ENCODE peak calls at places on chromosomes 2 and 18, in nine cellular contexts. V is CD8-positive, alpha-beta T cell; P is Calu3; X is stimulated activated CD4-positive, alpha-beta T cell treated with anti-CD3 and anti-CD28 coated beads, Interleukin-2, amount 100 ng/mL, for 48 hours; R is left kidney; H is AG20443; W is KBM-7; Y is GM13977; J is HCEC 1CT. L is an unnamed sample.

GRCh38 chr18:70047931-70048603 is 100.4 kb upstream of the CD226 start:
- DNase-seq in V (no peak), P (no peak), X (no peak), R (no peak), H (peak), W (no peak), Y (no peak), J (peak), L (no peak)

GRCh38 chr18:47983055-47983454 is 52.6 kb upstream of the SMAD2 start:
- DNase-seq in V (no peak), P (no peak), X (no peak), R (no peak), H (no peak), W (no peak), Y (no peak), J (no peak), L (no peak)

GRCh38 chr18:57352271-57352701 is at the start of gene ST8SIA3:
- DNase-seq in V (no peak), P (no peak), X (no peak), R (peak), H (no peak), W (no peak), Y (no peak), J (no peak), L (no peak)

GRCh38 chr2:209391776-209392401 is 32.0 kb upstream of the MAP2 start:
- DNase-seq in V (no peak), P (no peak), X (no peak), R (no peak), H (peak), W (no peak), Y (no peak), J (peak), L (no peak)

GRCh38 chr2:221527759-221528444 is 44.2 kb downstream of the EPHA4 start:
- DNase-seq in V (peak), P (peak), X (no peak), R (no peak), H (no peak), W (no peak), Y (no peak), J (no peak), L (no peak)

GRCh38 chr2:11540148-11540995 is 6.5 kb downstream of the GREB1 start:
- DNase-seq in V (no peak), P (no peak), X (no peak), R (peak), H (no peak), W (no peak), Y (no peak), J (no peak), L (no peak)

GRCh38 chr2:190551928-190552327 is 17.4 kb upstream of the NEMP2 start:
- DNase-seq in V (no peak), P (no peak), X (no peak), R (no peak), H (no peak), W (peak), Y (no peak), J (peak), L (no peak)

GRCh38 chr2:239463541-239464165 is 62.8 kb upstream of the HDAC4 start:
- DNase-seq in V (no peak), P (no peak), X (no peak), R (no peak), H (no peak), W (no peak), Y (no peak), J (no peak), L (peak)

GRCh38 chr2:740446-741293 is 63.5 kb upstream of the TMEM18 start:
- DNase-seq in V (peak), P (peak), X (peak), R (peak), H (peak), W (peak), Y (no peak), J (peak), L (peak)

L was measured in sigmoid colon.